ENCODE peak calls at places on chromosome 19, in eight cellular contexts. R is cardiac muscle cell, Q is psoas muscle, E is body of pancreas, J is nephron progenitor cell, C is GM10248, G is choroid plexus epithelial cell, U is tibial nerve. S is an unnamed sample.

GRCh38 chr19:29841209-29841558 is 29.4 kb downstream of the CCNE1 start:
- DNase-seq in R (no peak), Q (no peak), E (no peak), J (no peak), C (no peak), G (peak; percentile 7), U (no peak), S (no peak)

GRCh38 chr19:35459414-35460082 is 11.5 kb downstream of the FFAR2 start:
- DNase-seq in R (peak; percentile 89), Q (peak; percentile 43), E (peak; percentile 77), J (peak; percentile 6), C (no peak), G (peak; percentile 74), U (no peak), S (no peak)

GRCh38 chr19:57249329-57249728 is 8.9 kb downstream of the ZNF805 start:
- DNase-seq in R (no peak), Q (no peak), E (no peak), J (no peak), C (no peak), G (no peak), U (no peak), S (no peak)

GRCh38 chr19:29429581-29429980 is 96.2 kb upstream of the VSTM2B start:
- DNase-seq in R (no peak), Q (no peak), E (no peak), J (no peak), C (no peak), G (no peak), U (no peak), S (no peak)

GRCh38 chr19:38650911-38651584 is 3.6 kb downstream of the ACTN4 start:
- DNase-seq in R (peak; percentile 89), Q (no peak), E (no peak), J (no peak), C (no peak), G (peak; percentile 48), U (no peak), S (no peak)

GRCh38 chr19:12884926-12885748 is 1.9 kb downstream of the KLF1 start:
- DNase-seq in R (peak; percentile 68), Q (peak; percentile 67), E (peak; percentile 93), J (peak; percentile 71), C (peak; percentile 80), G (peak; percentile 58), U (no peak), S (peak; percentile 82)

GRCh38 chr19:44681992-44682790 is 10.9 kb downstream of the CEACAM19 start:
- DNase-seq in R (no peak), Q (no peak), E (no peak), J (no peak), C (no peak), G (no peak), U (no peak), S (no peak)

GRCh38 chr19:4057913-4058695 is 8.6 kb downstream of the ZBTB7A start:
- DNase-seq in R (peak; percentile 89), Q (peak; percentile 94), E (peak; percentile 83), J (no peak), C (no peak), G (peak; percentile 86), U (peak; percentile 80), S (no peak)

GRCh38 chr19:14906711-14907110 is 20.8 kb upstream of the OR7A17 start:
- DNase-seq in R (no peak), Q (no peak), E (no peak), J (no peak), C (no peak), G (no peak), U (no peak), S (no peak)

GRCh38 chr19:12365094-12365371 is 450 bp downstream of the ZNF442 start:
- DNase-seq in R (peak; percentile 41), Q (no peak), E (peak; percentile 38), J (no peak), C (peak; percentile 40), G (peak; percentile 24), U (no peak), S (no peak)

GRCh38 chr19:53908933-53909415 is at the start of gene CACNG7:
- DNase-seq in R (peak; percentile 35), Q (no peak), E (no peak), J (peak; percentile 45), C (no peak), G (no peak), U (no peak), S (no peak)

GRCh38 chr19:42683917-42684513 is 56.3 kb downstream of the PSG3 start:
- DNase-seq in R (peak; percentile 43), Q (no peak), E (no peak), J (peak; percentile 21), C (peak; percentile 16), G (peak; percentile 63), U (no peak), S (no peak)

GRCh38 chr19:44530777-44531176 is 1.3 kb upstream of the CEACAM20 start:
- DNase-seq in R (peak; percentile 41), Q (no peak), E (no peak), J (no peak), C (no peak), G (peak; percentile 19), U (no peak), S (no peak)

GRCh38 chr19:35559281-35559659 is 4.2 kb downstream of the ATP4A start:
- DNase-seq in R (no peak), Q (no peak), E (no peak), J (no peak), C (peak; percentile 77), G (no peak), U (no peak), S (no peak)

GRCh38 chr19:14022469-14022868 is 5.5 kb upstream of the RLN3 start:
- DNase-seq in R (peak; percentile 55), Q (no peak), E (no peak), J (no peak), C (no peak), G (peak; percentile 50), U (no peak), S (no peak)

GRCh38 chr19:55075366-55075998 is at the start of gene EPS8L1:
- DNase-seq in R (no peak), Q (no peak), E (peak; percentile 80), J (peak; percentile 55), C (no peak), G (no peak), U (no peak), S (no peak)

GRCh38 chr19:54256250-54257115 is 590 bp downstream of the LILRB5 start:
- DNase-seq in R (no peak), Q (no peak), E (no peak), J (no peak), C (no peak), G (no peak), U (no peak), S (no peak)

GRCh38 chr19:28168557-28168956 is 1044.4 kb downstream of the UQCRFS1 start:
- DNase-seq in R (no peak), Q (no peak), E (no peak), J (peak; percentile 6), C (no peak), G (no peak), U (no peak), S (no peak)

GRCh38 chr19:49425922-49426592 is 869 bp downstream of the GFY start:
- DNase-seq in R (no peak), Q (no peak), E (no peak), J (peak; percentile 80), C (no peak), G (no peak), U (no peak), S (no peak)

GRCh38 chr19:34181111-34181864 is 9.0 kb downstream of the LSM14A start:
- DNase-seq in R (no peak), Q (no peak), E (no peak), J (no peak), C (no peak), G (no peak), U (no peak), S (no peak)

GRCh38 chr19:50772408-50773311 is 2.4 kb downstream of the GPR32 start:
- DNase-seq in R (peak; percentile 20), Q (no peak), E (no peak), J (no peak), C (peak; percentile 50), G (peak; percentile 28), U (no peak), S (no peak)

GRCh38 chr19:29001006-29001921 is 211.7 kb downstream of the UQCRFS1 start:
- DNase-seq in R (peak; percentile 9), Q (no peak), E (no peak), J (no peak), C (no peak), G (no peak), U (no peak), S (no peak)

GRCh38 chr19:35223084-35223790 is 5.3 kb downstream of the FAM187B start:
- DNase-seq in R (no peak), Q (no peak), E (no peak), J (no peak), C (peak; percentile 5), G (no peak), U (no peak), S (no peak)

GRCh38 chr19:28420731-28421550 is 792.0 kb downstream of the UQCRFS1 start:
- DNase-seq in R (no peak), Q (no peak), E (no peak), J (no peak), C (no peak), G (no peak), U (no peak), S (no peak)

DNA sequence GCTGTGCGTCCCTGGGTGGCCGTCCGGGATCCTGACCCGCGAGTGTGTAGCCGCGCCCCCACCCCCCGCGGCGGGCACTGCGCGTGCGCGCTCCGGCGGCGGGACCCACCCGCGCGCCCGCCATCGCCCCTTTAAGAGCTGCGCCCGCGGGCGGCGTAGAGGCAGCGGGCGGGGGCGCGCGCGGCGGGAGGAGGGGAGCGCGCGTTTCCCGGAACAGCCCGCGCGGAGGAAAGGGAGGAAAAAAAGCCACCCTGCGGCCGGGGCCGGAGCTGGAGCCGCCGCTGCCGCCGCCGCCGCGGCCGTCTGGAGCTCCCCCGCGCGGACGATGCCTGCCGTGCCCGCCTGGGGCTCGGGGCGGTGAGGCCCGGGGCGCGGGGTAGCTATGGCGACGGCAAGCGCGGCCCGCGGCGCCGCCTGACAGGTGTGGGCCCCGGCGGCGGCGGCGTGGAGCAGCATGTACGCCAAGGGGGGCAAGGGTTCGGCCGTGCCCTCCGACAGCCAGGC is at the start of gene SSBP4:
- DNase-seq in R (peak; percentile 90), Q (peak; percentile 80), E (peak; percentile 75), J (peak; percentile 82), C (peak; percentile 91), G (peak; percentile 82), U (no peak), S (no peak)
- TF ChIP-seq CTCF in R (no peak), Q (peak; percentile 47), E (peak; percentile 76), J (no peak), C (peak; percentile 30), G (no peak), U (no peak), S (peak; percentile 15)

GRCh38 chr19:2446390-2446789 is 10.4 kb downstream of the LMNB2 start:
- DNase-seq in R (no peak), Q (peak; percentile 88), E (no peak), J (no peak), C (peak; percentile 54), G (no peak), U (no peak), S (no peak)
- TF ChIP-seq CTCF in R (no peak), Q (no peak), E (no peak), J (no peak), C (no peak), G (no peak), U (no peak), S (no peak)

GRCh38 chr19:1777149-1777548 is 23.8 kb downstream of the ONECUT3 start:
- DNase-seq in R (no peak), Q (no peak), E (no peak), J (no peak), C (no peak), G (no peak), U (no peak), S (no peak)
- TF ChIP-seq CTCF in R (no peak), Q (no peak), E (no peak), J (no peak), C (no peak), G (no peak), U (no peak), S (no peak)

GRCh38 chr19:9566729-9567128 is 17.6 kb downstream of the ZNF121 start:
- DNase-seq in R (no peak), Q (no peak), E (no peak), J (no peak), C (no peak), G (no peak), U (no peak), S (no peak)
- TF ChIP-seq CTCF in R (no peak), Q (no peak), E (no peak), J (no peak), C (no peak), G (no peak), U (no peak), S (peak; percentile 26)

S was measured in GM12864.